ENCODE peak calls at places on chromosomes 7 and 10, in four cellular contexts. K is CD4-positive, CD25-positive, alpha-beta regulatory T cell; A is gastrocnemius medialis; W is Peyer's patch. B is an unnamed sample. For H3K4me1 and H3K27me3, the result is how much of the 10 kb centered on the place peaks cover.

GRCh38 chr7:133070562-133070961 is 11.3 kb downstream of the CHCHD3 start:
- DNase-seq in K (no peak), W (no peak), A (no peak), B (no peak)

GRCh38 chr7:380226-380550 is 90.2 kb downstream of the FOXL3 start:
- DNase-seq in K (no peak), A (no peak), W (peak), B (peak)

GRCh38 chr7:128025380-128025779 is 5.9 kb downstream of the LRRC4 start:
- DNase-seq in K (no peak), W (no peak), A (no peak), B (no peak)

GRCh38 chr7:118169146-118169545 is 14.8 kb upstream of the LSM8 start:
- DNase-seq in K (no peak), W (no peak), A (no peak), B (no peak)

GRCh38 chr7:149879801-149880738 is 6.3 kb downstream of the ATP6V0E2 start:
- DNase-seq in A (no peak), K (no peak), W (no peak), B (no peak)

GRCh38 chr10:33955676-33956075 is 621.2 kb upstream of the NRP1 start:
- DNase-seq in W (no peak), A (no peak), K (no peak), B (no peak)

GRCh38 chr7:94590526-94591162 is 65.3 kb downstream of the SGCE start:
- DNase-seq in K (no peak), W (no peak), A (no peak), B (no peak)

GRCh38 chr10:69734797-69735468 is 66.8 kb upstream of the COL13A1 start:
- DNase-seq in W (no peak), K (no peak), A (peak), B (no peak)

GRCh38 chr7:3431306-3431705 is 130.3 kb downstream of the SDK1 start:
- DNase-seq in K (no peak), W (no peak), A (no peak), B (no peak)

GRCh38 chr10:79074732-79075131 is 6.0 kb downstream of the ZMIZ1 start:
- DNase-seq in K (no peak), W (peak), A (no peak), B (no peak)
- H3K4me1 ChIP-seq in K (under half), W (half or more), A (half or more), B (half or more)

DNA sequence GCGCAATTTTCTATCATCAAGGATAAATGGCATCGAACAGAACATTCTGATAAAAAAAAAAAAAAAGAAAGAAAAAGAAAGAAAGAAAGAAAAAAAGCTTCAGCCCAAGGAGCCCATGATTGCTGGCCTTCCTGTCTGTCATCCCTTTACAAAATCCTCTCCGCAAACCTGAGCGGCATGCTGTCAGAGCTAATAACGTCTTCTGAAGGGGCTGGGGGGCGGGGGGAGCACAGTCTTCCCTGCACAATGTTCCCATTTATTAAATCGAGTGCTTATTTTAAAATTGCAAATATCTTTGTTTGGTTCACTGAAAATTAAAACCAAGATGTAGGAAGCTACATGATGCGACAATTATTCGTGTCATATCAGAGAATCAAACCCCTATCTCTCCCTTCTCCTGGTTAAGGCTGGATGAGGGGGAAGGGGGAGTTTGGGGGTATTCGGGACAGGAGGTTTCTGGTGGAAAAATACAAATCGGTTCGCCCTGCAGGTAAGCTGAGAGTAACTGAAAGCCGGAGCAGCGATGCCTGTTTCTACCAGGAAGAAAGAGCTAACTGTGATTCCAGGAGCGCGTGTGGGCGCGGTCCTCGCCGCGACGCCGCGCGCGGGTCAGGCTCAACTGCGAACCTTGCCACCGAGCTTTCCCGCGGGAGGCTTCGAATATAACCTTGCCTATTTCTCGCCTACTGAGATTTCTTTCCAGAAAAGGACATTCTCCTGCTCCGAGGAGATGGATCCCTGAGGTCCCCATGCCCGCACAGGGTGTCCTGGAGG is 13.3 kb upstream of the DLX6 start:
- DNase-seq in K (no peak), A (no peak), W (no peak), B (no peak)
- H3K27me3 ChIP-seq in K (half or more), A (half or more), W (under half), B (under half)

GRCh38 chr10:72257051-72257892 is 16.5 kb upstream of the DDIT4 start:
- DNase-seq in A (no peak), W (peak), K (no peak), B (no peak)

GRCh38 chr10:72258617-72259016 is 15.1 kb upstream of the DDIT4 start:
- DNase-seq in A (no peak), W (no peak), K (no peak), B (no peak)

GRCh38 chr10:72253002-72253401 is 20.7 kb upstream of the DDIT4 start:
- DNase-seq in K (no peak), W (no peak), A (no peak), B (no peak)

GRCh38 chr10:72254891-72255568 is 18.7 kb upstream of the DDIT4 start:
- DNase-seq in K (no peak), W (peak), A (peak), B (peak)

DNA sequence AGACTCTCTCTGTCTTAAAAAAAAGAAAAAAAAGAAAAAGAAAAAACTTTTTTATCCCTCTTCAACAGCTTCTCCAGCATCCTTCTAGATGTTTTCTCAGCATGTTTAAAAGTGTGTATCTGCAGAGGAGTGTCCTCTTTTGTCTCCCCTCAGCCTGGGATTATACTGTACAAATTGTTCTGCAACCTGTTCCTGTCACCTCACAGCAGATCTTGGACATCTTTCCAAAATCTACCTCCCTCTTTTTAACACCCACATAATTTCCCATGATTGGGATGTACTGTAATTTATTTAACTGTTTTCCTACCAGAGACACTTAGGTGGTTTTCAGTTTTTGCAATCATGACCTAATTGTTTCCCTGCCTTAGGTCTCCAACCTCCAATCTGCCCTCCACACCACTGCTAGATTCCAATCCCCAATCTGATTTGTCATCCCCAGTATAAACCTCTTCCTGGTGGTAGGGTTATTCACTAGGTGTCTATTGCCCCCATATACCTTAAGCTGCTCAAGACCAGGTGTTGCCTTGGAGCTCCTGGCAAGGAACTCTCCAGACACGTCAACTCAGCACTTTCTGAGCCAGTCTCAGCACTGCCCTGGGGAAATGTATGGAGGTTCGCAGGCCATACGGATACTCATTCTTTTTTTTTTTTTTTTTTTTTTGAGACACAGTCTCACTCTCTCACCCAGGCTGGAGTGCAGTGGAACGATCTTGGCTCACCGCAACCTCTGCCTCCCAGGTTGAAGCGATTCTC is 17.6 kb upstream of the DDIT4 start:
- DNase-seq in A (no peak), K (no peak), W (no peak), B (no peak)
- H3K4me1 ChIP-seq in A (half or more), K (under half), W (half or more), B (half or more)

GRCh38 chr10:36788152-36788551 is 337.2 kb upstream of the ANKRD30A start:
- DNase-seq in W (no peak), K (no peak), A (no peak), B (no peak)

GRCh38 chr10:36781570-36781969 is 343.8 kb upstream of the ANKRD30A start:
- DNase-seq in A (no peak), K (no peak), W (no peak), B (no peak)

GRCh38 chr10:36778600-36778999 is 346.8 kb upstream of the ANKRD30A start:
- DNase-seq in W (no peak), K (no peak), A (no peak), B (no peak)

GRCh38 chr10:36779238-36779846 is 346.1 kb upstream of the ANKRD30A start:
- DNase-seq in A (no peak), K (no peak), W (no peak), B (no peak)

GRCh38 chr10:36783400-36783799 is 342.0 kb upstream of the ANKRD30A start:
- DNase-seq in W (no peak), K (no peak), A (no peak), B (no peak)
- H3K27me3 ChIP-seq in W (under half), K (under half), A (under half), B (under half)